ENCODE peak calls at places on chromosomes 16 and 17, in six cellular contexts. M is AG04450, N is uterus, K is fibroblast of lung, O is left cardiac atrium, F is Calu3. X is an unnamed sample.

GRCh38 chr17:3798273-3799180 is 2.5 kb downstream of the ITGAE start:
- DNase-seq in M (no peak), N (no peak), K (no peak), O (no peak), F (no peak), X (no peak)

GRCh38 chr16:698911-699671 is 6.5 kb downstream of the FBXL16 start:
- DNase-seq in M (no peak), N (no peak), K (no peak), O (no peak), F (no peak), X (no peak)

GRCh38 chr16:89325861-89326471 is 108.5 kb downstream of the ZNF778 start:
- DNase-seq in M (peak), N (peak), K (peak), O (peak), F (peak), X (peak)

GRCh38 chr17:1227917-1228751 is 42.1 kb upstream of the BHLHA9 start:
- DNase-seq in M (no peak), N (no peak), K (no peak), O (peak), F (no peak), X (no peak)

GRCh38 chr17:72353502-72353901 is 232.7 kb downstream of the SOX9 start:
- DNase-seq in M (no peak), N (no peak), K (no peak), O (no peak), F (no peak), X (no peak)

GRCh38 chr16:66660422-66661209 is 35.9 kb downstream of the CMTM4 start:
- DNase-seq in M (peak), N (peak), K (peak), O (peak), F (peak), X (peak)

GRCh38 chr17:38674013-38674748 is 576 bp downstream of the EPOP start:
- DNase-seq in M (no peak), N (no peak), K (no peak), O (peak), F (peak), X (no peak)

GRCh38 chr17:40535924-40536717 is 29.2 kb downstream of the CCR7 start:
- DNase-seq in M (no peak), N (no peak), K (no peak), O (peak), F (no peak), X (no peak)

GRCh38 chr16:64416232-64417010 is 705.4 kb downstream of the CDH11 start:
- DNase-seq in M (no peak), N (no peak), K (peak), O (no peak), F (no peak), X (peak)

GRCh38 chr17:79790805-79791353 is 6.0 kb downstream of the CBX8 start:
- DNase-seq in M (no peak), N (no peak), K (no peak), O (no peak), F (no peak), X (no peak)

GRCh38 chr16:51881731-51882130 is 665.2 kb downstream of the TOX3 start:
- DNase-seq in M (no peak), N (no peak), K (peak), O (no peak), F (no peak), X (peak)